ENCODE peak calls at places on chromosomes 16 and 17, in four cellular contexts. R is GM12878, N is HepG2, W is K562. P is an unnamed sample.

GRCh38 chr17:43389022-43389947 is 9.5 kb upstream of the ARL4D start:
- DNase-seq in R (no peak), N (peak; percentile 74), W (peak; percentile 71), P (peak; percentile 68)

GRCh38 chr16:65178151-65178550 is 56.3 kb upstream of the CDH11 start:
- DNase-seq in R (no peak), N (no peak), W (no peak), P (no peak)

GRCh38 chr17:81865733-81866439 is 5.3 kb downstream of the ARHGDIA start:
- DNase-seq in R (no peak), N (peak; percentile 68), W (no peak), P (no peak)

GRCh38 chr17:78468366-78468765 is 89.9 kb downstream of the PGS1 start:
- DNase-seq in R (no peak), N (no peak), W (no peak), P (no peak)

GRCh38 chr17:18987862-18988545 is 16.6 kb downstream of the FAM83G start:
- DNase-seq in R (no peak), N (no peak), W (no peak), P (no peak)

GRCh38 chr17:61551255-61551742 is 39.7 kb downstream of the NACA2 start:
- DNase-seq in R (no peak), N (peak; percentile 62), W (peak; percentile 20), P (peak; percentile 57)

GRCh38 chr17:7740481-7741001 is 23.0 kb downstream of the DNAH2 start:
- DNase-seq in R (no peak), N (no peak), W (no peak), P (no peak)

GRCh38 chr16:51150159-51150893 is 744 bp downstream of the SALL1 start:
- DNase-seq in R (no peak), N (no peak), W (no peak), P (no peak)

GRCh38 chr17:1087381-1088241 is 90.7 kb downstream of the TIMM22 start:
- DNase-seq in R (no peak), N (no peak), W (peak; percentile 51), P (peak; percentile 79)

GRCh38 chr16:27373312-27373711 is 28.7 kb upstream of the IL21R start:
- DNase-seq in R (no peak), N (no peak), W (no peak), P (no peak)

GRCh38 chr16:3112058-3112880 is at the start of gene ZNF205:
- DNase-seq in R (no peak), N (peak; percentile 70), W (peak; percentile 86), P (peak; percentile 84)

GRCh38 chr16:56372013-56372634 is 53.2 kb downstream of the AMFR start:
- DNase-seq in R (no peak), N (no peak), W (no peak), P (no peak)

GRCh38 chr16:30090607-30091332 is 954 bp downstream of the TBX6 start:
- DNase-seq in R (no peak), N (no peak), W (no peak), P (no peak)

GRCh38 chr16:82331974-82332750 is 162.1 kb upstream of the MPHOSPH6 start:
- DNase-seq in R (no peak), N (peak; percentile 45), W (no peak), P (no peak)

GRCh38 chr17:38528101-38528500 is 77.7 kb downstream of the SRCIN1 start:
- DNase-seq in R (no peak), N (no peak), W (no peak), P (no peak)

GRCh38 chr16:12706628-12707027 is 97.1 kb downstream of the CPPED1 start:
- DNase-seq in R (no peak), N (no peak), W (no peak), P (no peak)

GRCh38 chr17:33750943-33751701 is 458.0 kb upstream of the ASIC2 start:
- DNase-seq in R (peak; percentile 16), N (peak; percentile 15), W (peak; percentile 65), P (peak; percentile 49)

GRCh38 chr16:79170565-79171242 is 429.8 kb downstream of the MAF start:
- DNase-seq in R (no peak), N (no peak), W (no peak), P (no peak)

GRCh38 chr17:78870621-78871020 is 30.0 kb upstream of the USP36 start:
- DNase-seq in R (no peak), N (no peak), W (no peak), P (no peak)

GRCh38 chr16:88356124-88356726 is 26.5 kb upstream of the ZNF469 start:
- DNase-seq in R (no peak), N (no peak), W (no peak), P (no peak)

GRCh38 chr16:12539185-12539929 is 264.3 kb downstream of the CPPED1 start:
- DNase-seq in R (peak; percentile 87), N (no peak), W (peak; percentile 34), P (no peak)

GRCh38 chr17:31696184-31696602 is 162.9 kb downstream of the COPRS start:
- DNase-seq in R (no peak), N (peak; percentile 50), W (no peak), P (no peak)

GRCh38 chr16:83619381-83620150 is 188.2 kb upstream of the HSBP1 start:
- DNase-seq in R (no peak), N (no peak), W (no peak), P (no peak)

GRCh38 chr17:4233668-4234258 is 30.0 kb downstream of the ANKFY1 start:
- DNase-seq in R (no peak), N (no peak), W (no peak), P (no peak)

GRCh38 chr17:4229627-4230026 is 34.2 kb downstream of the ANKFY1 start:
- DNase-seq in R (no peak), N (no peak), W (no peak), P (no peak)

GRCh38 chr17:4232168-4232813 is 31.5 kb downstream of the ANKFY1 start:
- DNase-seq in R (no peak), N (no peak), W (no peak), P (no peak)

GRCh38 chr17:4234406-4234805 is 29.4 kb downstream of the ANKFY1 start:
- DNase-seq in R (no peak), N (no peak), W (no peak), P (no peak)

DNA sequence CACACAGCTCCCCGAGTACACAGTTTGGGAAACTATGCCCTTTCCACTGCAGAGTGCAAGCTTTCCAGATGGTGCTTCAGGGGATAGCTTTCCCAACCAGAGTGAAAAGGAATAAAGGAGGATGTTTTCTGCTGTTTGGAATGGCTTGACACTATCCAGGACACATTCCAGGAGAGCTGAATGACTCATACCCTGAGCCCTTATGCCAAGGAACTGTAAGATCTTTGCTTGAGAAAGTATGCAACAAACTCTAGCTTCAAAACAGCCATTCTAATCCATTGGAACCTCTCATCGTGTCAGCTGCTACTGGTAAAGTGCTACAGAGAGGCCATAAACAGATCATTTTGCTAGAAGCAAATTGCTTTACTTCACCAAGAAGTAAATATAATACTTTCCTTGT is 33.6 kb downstream of the ANKFY1 start:
- DNase-seq in R (no peak), N (no peak), W (no peak), P (no peak)
- TF ChIP-seq TARDBP in R (no peak), N (no peak), W (no peak), P (no peak)

GRCh38 chr16:68972008-68972407 is 128.7 kb downstream of the TANGO6 start:
- DNase-seq in R (no peak), N (no peak), W (no peak), P (no peak)
- TF ChIP-seq TARDBP in R (no peak), N (no peak), W (no peak), P (no peak)

GRCh38 chr17:21400816-21401593 is 24.8 kb downstream of the KCNJ12 start:
- DNase-seq in R (no peak), N (no peak), W (no peak), P (no peak)
- TF ChIP-seq TARDBP in R (no peak), N (no peak), W (no peak), P (no peak)

GRCh38 chr17:64270885-64271284 is 7.8 kb upstream of the TEX2 start:
- DNase-seq in R (peak; percentile 34), N (no peak), W (no peak), P (no peak)
- TF ChIP-seq TARDBP in R (no peak), N (no peak), W (no peak), P (no peak)

GRCh38 chr17:40484285-40484972 is 17.0 kb downstream of the TNS4 start:
- DNase-seq in R (no peak), N (no peak), W (no peak), P (no peak)
- TF ChIP-seq TARDBP in R (no peak), N (no peak), W (no peak), P (no peak)

GRCh38 chr17:72118588-72119279 is 2.1 kb upstream of the SOX9 start:
- DNase-seq in R (peak; percentile 15), N (peak; percentile 75), W (peak; percentile 50), P (peak; percentile 62)

GRCh38 chr17:72116692-72117469 is 3.9 kb upstream of the SOX9 start:
- DNase-seq in R (no peak), N (no peak), W (no peak), P (no peak)

GRCh38 chr17:72119280-72119962 is 1.4 kb upstream of the SOX9 start:
- DNase-seq in R (no peak), N (no peak), W (no peak), P (no peak)

GRCh38 chr17:72117470-72117747 is 3.4 kb upstream of the SOX9 start:
- DNase-seq in R (no peak), N (no peak), W (no peak), P (no peak)

GRCh38 chr17:72117748-72118587 is 2.9 kb upstream of the SOX9 start:
- DNase-seq in R (no peak), N (no peak), W (no peak), P (no peak)
- TF ChIP-seq TARDBP in R (no peak), N (no peak), W (no peak), P (no peak)